ENCODE peak calls at places on chromosomes 5 and 9, in four cellular contexts. D is activated T-cell treated with anti-CD3 and anti-CD28 coated beads for 48 hours; P is effector CD8-positive, alpha-beta T cell; A is cardiac fibroblast. G is an unnamed sample.

GRCh38 chr9:125410522-125410894 is 148.9 kb downstream of the GAPVD1 start:
- DNase-seq in P (no peak), D (no peak), A (no peak), G (no peak)

GRCh38 chr9:75299324-75299723 is 211.0 kb downstream of the OSTF1 start:
- DNase-seq in A (no peak), D (no peak), P (no peak), G (no peak)

GRCh38 chr9:78866228-78867132 is 569.6 kb downstream of the PSAT1 start:
- DNase-seq in D (no peak), A (peak), P (no peak), G (no peak)

GRCh38 chr5:168879929-168880328 is 300.8 kb upstream of the PANK3 start:
- DNase-seq in D (no peak), A (peak), P (no peak), G (no peak)

GRCh38 chr5:16483361-16483760 is 17.8 kb upstream of the ZNF622 start:
- DNase-seq in A (no peak), P (no peak), D (no peak), G (no peak)

GRCh38 chr5:36875051-36875788 is 1.3 kb upstream of the NIPBL start:
- DNase-seq in D (peak), P (peak), A (peak), G (peak)

GRCh38 chr5:87751801-87752200 is 339.1 kb upstream of the CCNH start:
- DNase-seq in P (no peak), A (no peak), D (no peak), G (no peak)

GRCh38 chr9:137429974-137430722 is 7.0 kb downstream of the NOXA1 start:
- DNase-seq in P (no peak), D (no peak), A (no peak), G (peak)

GRCh38 chr5:126686451-126687126 is 85.8 kb downstream of the PHAX start:
- DNase-seq in P (no peak), A (no peak), D (no peak), G (no peak)

GRCh38 chr5:138018844-138019243 is 14.0 kb downstream of the FAM13B start:
- DNase-seq in A (no peak), P (no peak), D (no peak), G (no peak)

GRCh38 chr5:169801324-169801777 is 164.3 kb downstream of the DOCK2 start:
- DNase-seq in P (no peak), A (peak), D (no peak), G (no peak)

GRCh38 chr9:82021198-82021597 is 32.6 kb downstream of the SPATA31D1 start:
- DNase-seq in D (no peak), A (peak), P (no peak), G (no peak)

GRCh38 chr5:16534280-16534679 is 68.7 kb upstream of the ZNF622 start:
- DNase-seq in P (no peak), D (no peak), A (no peak), G (no peak)

GRCh38 chr5:6236170-6236793 is 142.1 kb downstream of the MED10 start:
- DNase-seq in D (no peak), P (no peak), A (no peak), G (no peak)

G was measured in HEK293T.